ENCODE peak calls at places on chromosome 14, in eight cellular contexts. D is heart left ventricle, U is GM12865, O is neural crest cell, J is BE2C, L is AG09309, V is Calu3, Y is choroid plexus epithelial cell. W is an unnamed sample.

GRCh38 chr14:105487986-105488777 is 1.5 kb downstream of the CRIP1 start:
- DNase-seq in V (no peak), O (no peak), J (no peak), L (no peak), Y (no peak), U (no peak), D (peak), W (no peak)

GRCh38 chr14:71555654-71556559 is 376.3 kb upstream of the RGS6 start:
- DNase-seq in U (peak), L (no peak), J (no peak), D (no peak), V (no peak), O (no peak), Y (peak), W (no peak)

GRCh38 chr14:88975926-88976325 is 151.5 kb downstream of the TTC8 start:
- DNase-seq in D (no peak), L (no peak), Y (no peak), O (no peak), J (peak), U (no peak), V (no peak), W (no peak)

GRCh38 chr14:80549141-80549540 is 337.8 kb upstream of the DIO2 start:
- DNase-seq in L (no peak), U (no peak), V (no peak), J (no peak), D (no peak), O (no peak), Y (no peak), W (no peak)

GRCh38 chr14:60266021-60266937 is 17.3 kb downstream of the PPM1A start:
- DNase-seq in J (peak), D (no peak), Y (peak), V (peak), L (no peak), U (peak), O (no peak), W (peak)

GRCh38 chr14:85701763-85702162 is 171.8 kb downstream of the FLRT2 start:
- DNase-seq in U (no peak), Y (peak), J (no peak), D (no peak), V (no peak), O (no peak), L (no peak), W (no peak)

GRCh38 chr14:67984274-67984673 is 164.7 kb downstream of the RAD51B start:
- DNase-seq in O (no peak), U (no peak), J (no peak), V (no peak), L (no peak), Y (peak), D (no peak), W (no peak)

GRCh38 chr14:69107407-69108003 is 45.4 kb downstream of the DCAF5 start:
- DNase-seq in D (no peak), V (peak), J (peak), U (peak), L (no peak), O (no peak), Y (peak), W (no peak)

GRCh38 chr14:101808020-101808641 is 46.6 kb downstream of the PPP2R5C start:
- DNase-seq in D (no peak), Y (no peak), J (peak), L (no peak), U (no peak), V (peak), O (peak), W (peak)

GRCh38 chr14:95048771-95049312 is 108.5 kb downstream of the DICER1 start:
- DNase-seq in Y (no peak), O (no peak), D (no peak), J (no peak), V (no peak), L (no peak), U (no peak), W (peak)

GRCh38 chr14:69363055-69363454 is 35.0 kb downstream of the ERH start:
- DNase-seq in L (no peak), O (peak), Y (peak), J (peak), V (no peak), D (no peak), U (no peak), W (peak)

GRCh38 chr14:44982594-44982993 is 20.6 kb downstream of the TOGARAM1 start:
- DNase-seq in U (no peak), J (no peak), V (no peak), D (no peak), Y (no peak), O (no peak), L (no peak), W (no peak)

GRCh38 chr14:104680806-104681688 is 8.4 kb upstream of the INF2 start:
- DNase-seq in D (peak), U (peak), Y (peak), J (no peak), O (no peak), V (peak), L (peak), W (no peak)

GRCh38 chr14:45254771-45255170 is 1.8 kb upstream of the MIS18BP1 start:
- DNase-seq in L (no peak), V (no peak), J (no peak), U (no peak), O (no peak), Y (no peak), D (no peak), W (no peak)

GRCh38 chr14:58899317-58899713 is 261.6 kb downstream of the DACT1 start:
- DNase-seq in U (no peak), V (no peak), Y (peak), L (peak), O (no peak), J (no peak), D (no peak), W (no peak)

GRCh38 chr14:31926123-31926522 is 151.0 kb upstream of the ARHGAP5 start:
- DNase-seq in U (peak), O (no peak), Y (peak), J (no peak), D (no peak), V (no peak), L (no peak), W (no peak)

GRCh38 chr14:60575008-60575407 is 66.1 kb downstream of the SIX6 start:
- DNase-seq in L (no peak), D (no peak), J (no peak), O (no peak), V (no peak), Y (no peak), U (no peak), W (no peak)

GRCh38 chr14:20515846-20516245 is 10.5 kb downstream of the RNASE10 start:
- DNase-seq in L (no peak), O (no peak), D (no peak), J (no peak), U (no peak), Y (no peak), V (no peak), W (no peak)

GRCh38 chr14:102516531-102517411 is 7.2 kb upstream of the ANKRD9 start:
- DNase-seq in L (no peak), O (peak), Y (no peak), V (peak), U (peak), D (peak), J (peak), W (peak)

GRCh38 chr14:41606249-41607118 is at the start of gene LRFN5:
- DNase-seq in Y (peak), L (no peak), V (no peak), D (peak), J (peak), O (peak), U (no peak), W (peak)

GRCh38 chr14:101665478-101666078 is 95.9 kb upstream of the PPP2R5C start:
- DNase-seq in D (no peak), L (peak), U (peak), V (peak), O (peak), J (peak), Y (peak), W (peak)

GRCh38 chr14:51848120-51848519 is 12.3 kb upstream of the GNG2 start:
- DNase-seq in U (peak), V (no peak), L (no peak), Y (no peak), O (no peak), D (no peak), J (no peak), W (no peak)

GRCh38 chr14:67240168-67240932 is 885 bp upstream of the PALS1 start:
- DNase-seq in J (peak), O (peak), L (no peak), Y (no peak), U (peak), V (peak), D (peak), W (no peak)

GRCh38 chr14:103334644-103335603 is 887 bp downstream of the EIF5 start:
- DNase-seq in D (peak), V (peak), U (peak), J (peak), L (no peak), Y (peak), O (peak), W (peak)

GRCh38 chr14:90299408-90299807 is 32.3 kb downstream of the NRDE2 start:
- DNase-seq in D (peak), O (no peak), U (no peak), V (no peak), L (no peak), Y (no peak), J (no peak), W (no peak)

GRCh38 chr14:55807059-55807499 is 227.1 kb downstream of the KTN1 start:
- DNase-seq in O (no peak), L (no peak), D (peak), J (peak), V (peak), U (peak), Y (peak), W (no peak)

GRCh38 chr14:68712703-68713370 is 80.0 kb downstream of the ZFP36L1 start:
- DNase-seq in J (no peak), U (no peak), V (no peak), L (no peak), D (no peak), Y (no peak), O (no peak), W (no peak)

GRCh38 chr14:91482278-91483023 is 27.7 kb downstream of the PPP4R3A start:
- DNase-seq in D (no peak), U (no peak), Y (peak), V (no peak), O (no peak), L (peak), J (no peak), W (no peak)

GRCh38 chr14:64880382-64881121 is 845 bp upstream of the SPTB start:
- DNase-seq in O (peak), D (peak), V (peak), L (no peak), U (peak), Y (no peak), J (peak), W (peak)

GRCh38 chr14:101729382-101729781 is 32.1 kb upstream of the PPP2R5C start:
- DNase-seq in D (no peak), V (no peak), U (no peak), O (no peak), L (no peak), J (no peak), Y (no peak), W (no peak)

GRCh38 chr14:82855912-82856381 is 1322.3 kb upstream of the SEL1L start:
- DNase-seq in O (no peak), U (peak), J (peak), D (no peak), L (no peak), V (no peak), Y (peak), W (no peak)

GRCh38 chr14:97137705-97138104 is 340.5 kb downstream of the VRK1 start:
- DNase-seq in D (no peak), U (peak), O (no peak), J (no peak), Y (no peak), V (no peak), L (no peak), W (no peak)

GRCh38 chr14:85175556-85175955 is 354.4 kb upstream of the FLRT2 start:
- DNase-seq in V (no peak), L (peak), Y (peak), J (no peak), D (no peak), O (no peak), U (no peak), W (no peak)

GRCh38 chr14:103732868-103733626 is 17.4 kb downstream of the ZFYVE21 start:
- DNase-seq in U (no peak), D (no peak), J (no peak), Y (no peak), V (no peak), L (no peak), O (no peak), W (no peak)

GRCh38 chr14:105292810-105293711 is 7.7 kb downstream of the BRF1 start:
- DNase-seq in J (peak), L (no peak), V (no peak), O (no peak), U (no peak), D (no peak), Y (no peak), W (no peak)

GRCh38 chr14:91372680-91373495 is 44.7 kb downstream of the CCDC88C start:
- DNase-seq in D (peak), J (peak), Y (no peak), V (no peak), U (peak), L (no peak), O (no peak), W (no peak)

GRCh38 chr14:51653096-51653814 is 1.5 kb downstream of the FRMD6 start:
- DNase-seq in U (peak), D (no peak), V (peak), J (no peak), Y (peak), O (no peak), L (no peak), W (no peak)

GRCh38 chr14:20274062-20274461 is 31.7 kb downstream of the TTC5 start:
- DNase-seq in D (no peak), V (no peak), O (no peak), Y (no peak), J (no peak), U (no peak), L (no peak), W (no peak)

GRCh38 chr14:37864861-37865718 is 269.7 kb downstream of the TTC6 start:
- DNase-seq in V (no peak), U (no peak), Y (peak), L (peak), O (no peak), J (no peak), D (no peak), W (no peak)

GRCh38 chr14:100470523-100470897 is 116.7 kb downstream of the BEGAIN start:
- DNase-seq in Y (no peak), O (no peak), U (no peak), D (no peak), V (no peak), J (peak), L (no peak), W (no peak)
- TF ChIP-seq CTCF in Y (no peak), O (peak), U (no peak), D (no peak), V (no peak), J (peak), L (no peak), W (no peak)

GRCh38 chr14:86790408-86791364 is 1202.3 kb downstream of the GALC start:
- DNase-seq in O (no peak), V (no peak), Y (no peak), U (no peak), D (no peak), L (no peak), J (no peak), W (no peak)
- TF ChIP-seq CTCF in O (no peak), V (no peak), Y (no peak), U (no peak), D (no peak), L (no peak), J (peak), W (no peak)

DNA sequence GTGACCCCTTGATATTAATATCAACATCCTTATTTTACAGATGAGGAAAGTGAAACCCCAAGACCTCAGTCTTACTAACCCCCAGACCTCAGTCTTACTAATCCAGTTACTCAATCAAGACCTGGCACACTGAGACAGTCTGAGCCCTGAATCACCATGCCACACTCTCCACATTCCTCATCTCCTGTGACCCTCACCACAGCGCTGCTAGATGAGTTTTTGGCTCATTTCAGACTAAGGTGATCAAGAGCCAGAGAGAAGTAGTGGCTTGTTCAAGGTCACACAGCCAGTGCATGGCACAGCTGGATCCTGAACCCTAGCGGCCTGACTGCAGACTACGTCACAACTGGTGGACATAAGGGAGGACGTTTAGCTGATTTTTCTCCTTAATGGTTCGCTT is 579.2 kb downstream of the BCL11B start:
- DNase-seq in D (no peak), V (no peak), L (no peak), J (no peak), O (no peak), Y (no peak), U (peak), W (no peak)
- TF ChIP-seq CTCF in D (no peak), V (no peak), L (no peak), J (no peak), O (no peak), Y (no peak), U (no peak), W (no peak)

GRCh38 chr14:53615254-53615653 is 341.4 kb downstream of the BMP4 start:
- DNase-seq in L (no peak), Y (no peak), O (no peak), D (no peak), V (no peak), J (no peak), U (no peak), W (no peak)

GRCh38 chr14:53609009-53609408 is 347.6 kb downstream of the BMP4 start:
- DNase-seq in U (no peak), Y (no peak), L (no peak), D (no peak), V (no peak), J (no peak), O (no peak), W (no peak)

GRCh38 chr14:53613404-53614253 is 343.0 kb downstream of the BMP4 start:
- DNase-seq in Y (peak), L (no peak), J (no peak), U (peak), V (peak), D (no peak), O (no peak), W (no peak)

GRCh38 chr14:53608369-53608768 is 348.3 kb downstream of the BMP4 start:
- DNase-seq in L (no peak), V (peak), O (no peak), D (no peak), J (no peak), U (peak), Y (no peak), W (no peak)

GRCh38 chr14:53610947-53611346 is 345.7 kb downstream of the BMP4 start:
- DNase-seq in O (no peak), Y (no peak), J (no peak), L (no peak), U (no peak), V (no peak), D (no peak), W (no peak)
- TF ChIP-seq CTCF in O (peak), Y (no peak), J (no peak), L (no peak), U (no peak), V (no peak), D (no peak), W (no peak)

GRCh38 chr14:22558221-22558913 is 30.7 kb downstream of the DAD1 start:
- DNase-seq in Y (no peak), U (peak), V (no peak), O (no peak), D (no peak), J (no peak), L (no peak), W (peak)
- TF ChIP-seq CTCF in Y (peak), U (peak), V (no peak), O (peak), D (peak), J (peak), L (peak), W (no peak)

DNA sequence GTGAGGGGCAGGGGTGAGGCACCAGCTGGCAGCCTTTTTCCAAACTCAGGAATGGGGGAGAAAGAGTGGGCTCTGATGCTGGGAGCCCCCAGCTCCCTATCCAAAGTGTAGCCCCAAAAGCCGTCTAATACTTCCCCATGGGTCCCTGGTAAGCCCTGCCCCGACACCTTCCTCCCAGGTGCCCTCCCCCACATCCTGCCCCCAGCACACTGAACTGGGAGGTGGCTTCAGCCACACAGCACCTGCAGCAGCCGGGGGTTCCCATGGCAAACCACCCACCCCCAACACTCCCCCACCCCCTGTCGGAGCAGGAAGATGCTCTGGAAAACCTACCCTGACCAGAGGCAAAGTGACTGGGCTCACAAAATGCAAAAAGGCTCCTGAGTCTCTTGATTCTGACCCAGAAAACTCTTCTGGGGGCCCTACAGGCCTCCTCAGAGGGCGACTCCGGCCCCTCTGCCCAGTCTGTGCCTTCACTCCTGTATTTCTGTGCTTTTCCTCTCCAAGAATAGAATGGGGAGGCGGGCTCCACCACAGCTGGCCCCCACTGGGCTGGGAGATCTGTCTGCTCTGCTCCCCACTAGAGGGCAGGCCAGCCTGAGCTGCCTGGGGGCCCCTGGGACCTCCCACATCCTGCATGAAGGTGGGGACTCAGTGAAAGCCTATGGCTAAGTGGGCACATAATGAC is 81.6 kb downstream of the ITPK1 start:
- DNase-seq in Y (no peak), J (peak), U (peak), D (no peak), O (no peak), V (peak), L (no peak), W (no peak)
- TF ChIP-seq CTCF in Y (peak), J (peak), U (peak), D (peak), O (peak), V (no peak), L (peak), W (no peak)

GRCh38 chr14:77213657-77214016 is 32.0 kb downstream of the TMEM63C start:
- DNase-seq in V (no peak), O (no peak), J (no peak), Y (no peak), D (no peak), L (no peak), U (no peak), W (no peak)
- TF ChIP-seq CTCF in V (no peak), O (no peak), J (no peak), Y (no peak), D (no peak), L (no peak), U (no peak), W (no peak)